ENCODE peak calls at places on chromosome 21, in six cellular contexts. S, Y, G, K, F and L are unnamed samples. For H3K9me3, the result is how much of the 10 kb centered on the place peaks cover.

GRCh38 chr21:42650033-42650370 is 3.4 kb upstream of the PDE9A start:
- DNase-seq in S (no peak), Y (no peak), G (no peak), K (no peak), F (no peak), L (no peak)

GRCh38 chr21:28338906-28339305 is 653.8 kb downstream of the LTN1 start:
- DNase-seq in S (no peak), Y (no peak), G (no peak), K (no peak), F (no peak), L (no peak)

GRCh38 chr21:29196021-29196663 is 65.7 kb downstream of the MAP3K7CL start:
- DNase-seq in S (peak), Y (peak), G (no peak), K (no peak), F (no peak), L (peak)

GRCh38 chr21:34647552-34647951 is 21.2 kb upstream of the CLIC6 start:
- DNase-seq in S (peak), Y (no peak), G (no peak), K (no peak), F (no peak), L (no peak)

GRCh38 chr21:27108228-27108627 is 141.3 kb upstream of the ADAMTS5 start:
- DNase-seq in S (peak), Y (peak), G (no peak), K (no peak), F (no peak), L (no peak)

GRCh38 chr21:41932191-41932575 is 21.6 kb downstream of the C2CD2 start:
- DNase-seq in S (peak), Y (peak), G (no peak), K (no peak), F (no peak), L (peak)

GRCh38 chr21:26776320-26777021 is 68.7 kb downstream of the ADAMTS1 start:
- DNase-seq in S (peak), Y (peak), G (no peak), K (no peak), F (no peak), L (peak)

GRCh38 chr21:34877485-34878128 is 171.5 kb downstream of the RUNX1 start:
- DNase-seq in S (no peak), Y (no peak), G (no peak), K (no peak), F (no peak), L (peak)

GRCh38 chr21:34351786-34352241 is 12.0 kb upstream of the KCNE2 start:
- DNase-seq in S (peak), Y (peak), G (no peak), K (peak), F (no peak), L (peak)

GRCh38 chr21:32934829-32935228 is 90.9 kb upstream of the OLIG2 start:
- DNase-seq in S (no peak), Y (no peak), G (peak), K (no peak), F (no peak), L (no peak)

GRCh38 chr21:39538453-39539042 is 74.2 kb upstream of the B3GALT5 start:
- DNase-seq in S (no peak), Y (no peak), G (no peak), K (no peak), F (no peak), L (no peak)

GRCh38 chr21:36549470-36549869 is 69.5 kb upstream of the CLDN14 start:
- DNase-seq in S (no peak), Y (no peak), G (no peak), K (no peak), F (peak), L (no peak)

GRCh38 chr21:32955307-32955937 is 70.3 kb upstream of the OLIG2 start:
- DNase-seq in S (no peak), Y (no peak), G (no peak), K (peak), F (no peak), L (no peak)

GRCh38 chr21:43352568-43353281 is 74.2 kb downstream of the SIK1 start:
- DNase-seq in S (no peak), Y (no peak), G (no peak), K (no peak), F (no peak), L (no peak)

GRCh38 chr21:43195131-43196021 is 26.6 kb downstream of the CRYAA start:
- DNase-seq in S (no peak), Y (peak), G (peak), K (no peak), F (no peak), L (no peak)

GRCh38 chr21:37654596-37654995 is 261.7 kb downstream of the KCNJ6 start:
- DNase-seq in S (no peak), Y (no peak), G (no peak), K (no peak), F (no peak), L (no peak)

GRCh38 chr21:32826317-32827167 is 55.0 kb upstream of the PAXBP1 start:
- DNase-seq in S (peak), Y (peak), G (peak), K (no peak), F (no peak), L (peak)

GRCh38 chr21:43262427-43262826 is 93.6 kb downstream of the CRYAA start:
- DNase-seq in S (peak), Y (no peak), G (peak), K (no peak), F (no peak), L (no peak)

GRCh38 chr21:27171704-27172103 is 204.8 kb upstream of the ADAMTS5 start:
- DNase-seq in S (peak), Y (no peak), G (no peak), K (no peak), F (no peak), L (no peak)

GRCh38 chr21:43276811-43277210 is 108.0 kb downstream of the CRYAA start:
- DNase-seq in S (no peak), Y (no peak), G (no peak), K (no peak), F (no peak), L (no peak)

GRCh38 chr21:33374080-33374873 is 28.9 kb upstream of the IFNGR2 start:
- DNase-seq in S (peak), Y (peak), G (peak), K (no peak), F (no peak), L (no peak)

GRCh38 chr21:46344219-46344915 is 20.4 kb downstream of the PCNT start:
- DNase-seq in S (no peak), Y (no peak), G (no peak), K (no peak), F (no peak), L (no peak)

GRCh38 chr21:46345861-46346260 is 21.9 kb downstream of the PCNT start:
- DNase-seq in S (no peak), Y (no peak), G (no peak), K (no peak), F (no peak), L (no peak)

GRCh38 chr21:46346296-46347202 is 22.6 kb downstream of the PCNT start:
- DNase-seq in S (no peak), Y (no peak), G (no peak), K (no peak), F (no peak), L (no peak)

GRCh38 chr21:46340998-46341397 is 17.0 kb downstream of the PCNT start:
- DNase-seq in S (no peak), Y (no peak), G (no peak), K (no peak), F (no peak), L (no peak)
- H4K91ac ChIP-seq in S (no peak), Y (no peak), G (no peak), K (no peak), F (no peak), L (no peak)

DNA sequence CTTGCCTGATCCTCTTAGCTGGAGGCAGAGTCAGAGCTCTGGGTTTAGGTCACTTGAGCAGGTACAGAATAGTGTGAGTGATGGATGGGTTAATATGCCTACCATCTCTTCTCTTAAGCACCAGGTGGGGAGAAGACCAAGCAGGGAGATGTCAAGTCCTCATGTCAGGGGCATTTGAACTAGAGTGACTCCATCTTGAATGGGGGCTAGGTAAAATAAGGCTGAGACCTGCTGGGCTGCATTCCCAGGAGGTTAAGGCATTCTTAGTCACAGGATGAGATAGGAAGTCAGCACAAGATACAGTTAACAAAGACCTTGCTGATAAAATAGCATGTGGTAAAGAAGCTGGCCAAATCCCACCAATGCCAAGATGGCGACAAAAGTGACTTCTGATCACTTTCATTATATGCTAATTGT is 77.4 kb upstream of the BTG3 start:
- DNase-seq in S (no peak), Y (no peak), G (no peak), K (no peak), F (no peak), L (peak)
- H3K27ac ChIP-seq in S (no peak), Y (no peak), G (no peak), K (no peak), F (no peak), L (peak)

GRCh38 chr21:23542097-23542496 is 2065.2 kb downstream of the MRPL39 start:
- DNase-seq in S (no peak), Y (no peak), G (no peak), K (no peak), F (no peak), L (no peak)

GRCh38 chr21:23541571-23541970 is 2065.7 kb downstream of the MRPL39 start:
- DNase-seq in S (no peak), Y (no peak), G (no peak), K (no peak), F (no peak), L (no peak)

DNA sequence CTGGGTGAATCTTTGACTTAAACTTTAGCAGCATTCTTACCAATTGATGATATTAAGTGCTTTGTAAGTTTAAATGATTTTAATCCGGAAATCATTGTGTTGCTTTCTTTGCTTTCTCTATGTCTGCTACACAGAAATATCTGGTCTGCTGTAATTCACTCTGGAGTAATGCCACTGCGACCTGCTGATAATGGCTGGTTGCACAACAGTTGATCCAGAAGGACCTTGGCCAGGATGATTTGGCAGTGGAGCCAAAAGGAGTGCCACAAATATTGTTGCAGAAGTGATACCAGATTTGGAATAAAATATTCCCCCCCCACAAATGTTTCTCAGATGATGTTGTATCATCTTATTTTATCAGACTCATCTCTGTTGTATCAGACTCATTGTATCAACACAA is 2063.9 kb downstream of the MRPL39 start:
- DNase-seq in S (no peak), Y (no peak), G (no peak), K (no peak), F (no peak), L (no peak)
- H3K9me3 ChIP-seq in S (under half), Y (under half), G (under half), K (under half), F (under half), L (under half)

DNA sequence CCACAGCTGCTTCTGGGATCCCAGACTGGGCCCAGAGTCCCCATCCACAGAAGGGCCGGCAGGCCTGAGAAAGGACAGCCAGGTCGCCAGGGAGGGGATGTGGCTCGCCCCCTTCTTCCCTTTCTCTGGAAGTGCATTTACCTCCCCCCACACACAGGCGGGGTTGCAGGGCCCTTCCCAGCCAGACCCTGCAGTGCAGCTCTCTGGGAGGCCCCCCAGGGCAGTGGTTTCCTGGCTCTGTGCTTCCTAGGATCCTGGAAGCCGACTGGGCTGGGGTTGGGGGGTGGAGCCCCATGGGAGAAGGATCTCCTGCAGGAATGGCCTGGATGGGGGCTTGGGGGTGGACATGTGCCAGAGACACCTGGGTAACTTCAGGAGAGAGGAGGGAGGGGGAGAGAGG is 4.2 kb upstream of the COL6A1 start:
- DNase-seq in S (no peak), Y (peak), G (peak), K (no peak), F (peak), L (no peak)
- H4K91ac ChIP-seq in S (no peak), Y (peak), G (no peak), K (no peak), F (peak), L (no peak)

DNA sequence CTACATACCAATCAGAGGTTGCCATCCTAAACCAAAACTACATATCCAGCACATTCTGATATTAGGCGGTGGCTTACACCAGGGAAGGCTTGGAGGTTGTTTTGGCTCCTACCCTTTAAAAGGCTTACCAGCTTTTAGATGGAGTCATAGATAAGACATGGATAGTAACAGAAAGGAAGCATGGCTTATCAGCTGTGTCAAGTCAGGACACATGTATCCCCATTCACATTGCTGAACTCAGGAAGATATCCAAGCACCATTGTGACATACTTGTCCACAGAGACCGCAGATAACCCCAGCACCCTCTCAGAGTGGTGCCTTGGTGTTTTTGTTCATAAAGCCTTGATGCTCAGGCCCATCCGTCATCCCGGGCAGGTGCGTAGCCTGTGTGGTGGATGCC is 39.7 kb downstream of the ADARB1 start:
- DNase-seq in S (no peak), Y (no peak), G (no peak), K (no peak), F (no peak), L (no peak)
- H3K27ac ChIP-seq in S (no peak), Y (no peak), G (no peak), K (no peak), F (no peak), L (no peak)

DNA sequence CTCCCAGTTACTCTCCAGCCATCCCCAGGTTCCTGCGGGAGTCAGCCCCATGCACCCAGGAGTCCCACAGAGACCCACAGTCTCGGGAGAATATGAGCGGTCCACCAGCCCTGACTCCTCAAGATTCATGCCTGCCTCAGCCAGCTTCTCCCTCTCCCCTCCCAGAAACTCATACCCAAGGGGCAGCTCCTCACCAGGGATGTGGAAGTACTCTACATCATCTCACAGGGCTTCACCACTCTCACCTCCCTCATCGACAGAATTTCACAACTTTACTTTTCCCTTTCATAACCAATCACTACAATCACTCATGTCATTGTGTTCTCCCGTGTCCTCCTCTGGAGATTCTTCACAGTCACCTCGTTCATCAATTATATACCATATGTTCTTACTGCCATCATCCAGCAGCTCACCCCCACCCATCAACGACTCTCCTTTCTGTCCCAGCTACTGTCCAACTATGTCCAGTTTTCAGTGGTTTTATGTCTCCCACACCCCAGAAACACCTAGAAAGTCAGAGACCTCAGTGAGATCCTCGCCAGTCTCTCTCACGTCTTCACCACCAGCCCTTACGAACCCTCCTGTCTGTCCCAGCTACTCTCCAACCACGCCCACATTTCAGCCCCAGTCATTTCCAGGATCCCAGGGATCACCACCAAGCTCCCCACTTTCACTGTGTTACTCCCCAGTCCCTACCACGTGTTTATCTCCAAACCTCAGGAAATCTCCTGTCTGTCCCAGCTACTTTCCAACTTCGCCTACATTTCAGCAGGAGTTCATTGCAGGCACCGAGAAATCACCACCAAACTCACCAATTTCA is 1530.1 kb upstream of the TPTE start:
- DNase-seq in S (no peak), Y (no peak), G (peak), K (no peak), F (no peak), L (no peak)
- H3K9me3 ChIP-seq in S (under half), Y (under half), G (half or more), K (under half), F (half or more), L (under half)

DNA sequence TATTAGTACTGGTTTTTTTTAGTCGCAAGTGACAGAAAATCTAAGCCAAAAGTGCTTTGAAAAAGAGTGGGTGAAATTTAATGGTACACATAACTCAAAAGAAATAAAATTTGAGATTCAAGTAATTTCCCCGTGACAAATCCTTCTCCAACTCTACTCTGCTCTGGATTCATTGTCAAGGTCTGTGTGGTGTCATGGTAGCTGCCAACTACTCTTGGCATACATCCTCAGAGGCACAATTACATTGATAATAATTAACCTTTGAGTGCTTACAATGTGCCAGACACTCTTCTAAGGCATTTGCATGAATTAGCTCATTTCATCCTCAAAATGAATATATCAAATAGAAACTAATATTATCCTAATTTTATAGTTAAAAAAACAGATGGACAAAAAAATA is 1153.9 kb upstream of the NCAM2 start:
- DNase-seq in S (no peak), Y (no peak), G (no peak), K (no peak), F (no peak), L (no peak)
- H4K91ac ChIP-seq in S (no peak), Y (no peak), G (no peak), K (no peak), F (no peak), L (no peak)

DNA sequence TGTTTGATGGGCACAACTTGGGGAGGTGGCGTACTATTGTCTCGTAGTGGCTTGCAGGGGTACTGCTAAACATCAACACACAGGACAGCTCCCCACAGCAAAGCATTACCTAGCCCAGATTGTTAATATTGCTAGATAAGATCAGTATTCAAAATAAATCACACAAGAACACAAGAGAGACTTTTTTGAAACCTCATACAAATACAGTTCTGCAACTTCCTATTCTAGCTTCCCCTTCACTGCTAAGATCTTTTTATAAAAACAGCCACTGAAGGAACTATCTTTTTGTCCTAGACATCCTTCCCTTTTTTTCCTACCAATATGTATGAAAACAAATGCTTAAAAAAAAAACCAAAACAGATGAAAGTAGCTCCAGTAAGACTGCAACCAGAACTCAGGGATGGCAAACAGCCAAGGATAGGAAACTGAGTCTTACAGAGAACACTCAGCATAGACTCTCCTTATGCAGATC is 137.8 kb upstream of the KRTAP19-8 start:
- DNase-seq in S (no peak), Y (no peak), G (no peak), K (no peak), F (no peak), L (no peak)
- H3K27ac ChIP-seq in S (no peak), Y (no peak), G (no peak), K (no peak), F (no peak), L (no peak)

GRCh38 chr21:9735421-9735961 is 785.9 kb upstream of the TPTE start:
- DNase-seq in S (no peak), Y (no peak), G (no peak), K (no peak), F (no peak), L (no peak)

DNA sequence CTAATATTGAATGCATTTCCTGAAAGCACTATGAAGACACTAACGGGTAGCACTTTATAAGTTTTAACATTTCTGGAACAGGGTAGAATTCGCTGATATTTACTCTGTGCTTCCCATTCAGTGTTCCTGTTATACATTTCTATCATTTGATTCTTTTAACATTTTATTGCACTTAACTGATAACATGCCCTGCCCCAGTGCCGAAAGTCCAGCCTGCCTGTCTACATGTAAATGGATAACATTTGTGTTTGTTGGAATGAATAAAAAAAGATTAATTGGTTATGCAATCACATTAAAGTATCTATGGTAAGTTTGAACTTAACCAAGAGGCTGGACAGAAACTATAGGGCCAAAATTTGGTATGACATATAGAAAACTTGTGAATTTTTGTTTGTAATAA is 790.5 kb upstream of the TPTE start:
- DNase-seq in S (no peak), Y (no peak), G (no peak), K (no peak), F (no peak), L (no peak)
- H3K9me3 ChIP-seq in S (under half), Y (under half), G (half or more), K (under half), F (half or more), L (under half)